ENCODE peak calls at places on chromosomes 2 and 18, in five cellular contexts. V is trophoblast cell, K is IMR-90, J is H9, F is mesenchymal stem cell. C is an unnamed sample.

GRCh38 chr18:48345596-48345995 is 63.6 kb downstream of the ZBTB7C start:
- DNase-seq in V (no peak), F (peak), K (peak), J (no peak), C (no peak)

GRCh38 chr2:117523267-117523666 is 291.2 kb upstream of the DDX18 start:
- DNase-seq in K (no peak), J (no peak), V (no peak), F (peak), C (no peak)

GRCh38 chr2:74025971-74026612 is 41.4 kb downstream of the TET3 start:
- DNase-seq in V (no peak), J (peak), F (no peak), K (peak), C (peak)

GRCh38 chr2:101745711-101746694 is 48.5 kb downstream of the MAP4K4 start:
- DNase-seq in K (peak), J (no peak), F (peak), V (no peak), C (no peak)

GRCh38 chr2:180980943-180981898 is 816 bp downstream of the UBE2E3 start:
- DNase-seq in J (no peak), F (peak), K (peak), V (peak), C (no peak)

GRCh38 chr2:167122389-167122788 is 234.1 kb downstream of the XIRP2 start:
- DNase-seq in V (no peak), F (no peak), J (no peak), K (no peak), C (no peak)

GRCh38 chr2:241560883-241561474 is 2.4 kb downstream of the BOK start:
- DNase-seq in J (no peak), V (no peak), K (peak), F (peak), C (no peak)

GRCh38 chr18:32072321-32072720 is 19.4 kb upstream of the RNF138 start:
- DNase-seq in J (no peak), V (peak), K (no peak), F (no peak), C (no peak)

GRCh38 chr2:203915256-203915655 is 21.3 kb upstream of the ICOS start:
- DNase-seq in V (no peak), K (no peak), F (no peak), J (no peak), C (no peak)

GRCh38 chr18:59952283-59953007 is 52.6 kb downstream of the PMAIP1 start:
- DNase-seq in J (no peak), K (no peak), V (no peak), F (no peak), C (no peak)
- H3K27ac ChIP-seq in J (no peak), K (no peak), V (no peak), F (no peak), C (no peak)

DNA sequence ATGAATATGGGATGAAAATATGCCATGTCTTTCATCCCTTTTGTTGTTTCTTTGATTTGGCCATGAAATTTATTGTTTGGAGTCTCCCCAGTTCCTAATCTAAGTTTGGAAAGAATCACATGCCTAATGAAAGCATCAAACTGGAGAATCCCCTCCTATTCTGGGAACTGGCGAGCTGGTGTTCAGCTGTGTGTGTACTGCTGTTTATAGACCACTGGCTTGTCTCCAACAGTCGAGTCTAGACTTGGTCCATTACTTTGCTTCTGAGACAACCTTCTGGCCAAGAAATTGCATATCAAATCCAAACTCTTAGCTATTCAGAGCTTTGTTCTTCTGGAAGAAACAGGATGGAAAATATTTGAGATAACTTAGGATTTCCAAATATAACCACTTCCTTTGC is 111.5 kb upstream of the THSD7B start:
- DNase-seq in F (no peak), J (no peak), V (no peak), K (no peak), C (no peak)
- H2BK5ac ChIP-seq in F (no peak), J (no peak), V (no peak), K (no peak), C (no peak)

GRCh38 chr2:23499419-23499818 is 114.4 kb downstream of the KLHL29 start:
- DNase-seq in F (no peak), V (no peak), K (no peak), J (no peak), C (no peak)

GRCh38 chr2:23497536-23497935 is 112.6 kb downstream of the KLHL29 start:
- DNase-seq in K (no peak), F (no peak), V (no peak), J (no peak), C (no peak)

GRCh38 chr2:23497063-23497462 is 112.1 kb downstream of the KLHL29 start:
- DNase-seq in J (no peak), K (peak), F (no peak), V (no peak), C (no peak)

GRCh38 chr2:23500836-23501235 is 115.9 kb downstream of the KLHL29 start:
- DNase-seq in V (no peak), K (no peak), F (no peak), J (no peak), C (no peak)

DNA sequence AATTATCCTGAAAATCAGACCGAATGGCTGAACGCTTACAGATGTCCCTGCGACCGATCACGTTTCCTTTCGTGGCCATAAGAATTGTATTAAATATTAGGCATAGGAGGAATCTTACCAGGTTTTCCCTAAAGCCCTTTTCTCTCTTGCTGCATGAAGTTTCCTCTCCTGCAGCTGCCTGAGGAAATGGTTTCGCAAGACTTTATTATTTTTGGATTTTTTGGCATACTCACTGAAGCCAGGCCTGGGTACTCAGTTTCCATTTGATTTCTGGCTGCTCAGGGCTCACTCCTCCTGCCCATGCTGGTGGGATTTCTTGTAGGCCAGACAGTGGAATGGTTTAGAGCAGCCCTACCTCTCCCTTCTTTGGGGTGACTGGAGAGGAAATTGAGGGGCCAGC is 114.0 kb downstream of the KLHL29 start:
- DNase-seq in K (peak), F (no peak), J (no peak), V (peak), C (no peak)
- H2AK5ac ChIP-seq in K (no peak), F (no peak), J (no peak), V (no peak), C (no peak)

GRCh38 chr2:238187618-238188548 is 15.6 kb downstream of the ILKAP start:
- DNase-seq in F (no peak), V (no peak), K (no peak), J (no peak), C (no peak)
- H3K27ac ChIP-seq in F (no peak), V (no peak), K (no peak), J (no peak), C (no peak)

GRCh38 chr2:231604101-231604684 is 11.5 kb downstream of the TEX44 start:
- DNase-seq in V (no peak), J (no peak), K (no peak), F (no peak), C (no peak)

GRCh38 chr2:231602874-231603467 is 10.3 kb downstream of the TEX44 start:
- DNase-seq in K (no peak), J (no peak), F (no peak), V (peak), C (no peak)

GRCh38 chr2:231604685-231605606 is 12.3 kb downstream of the TEX44 start:
- DNase-seq in K (peak), F (peak), V (peak), J (peak), C (peak)

GRCh38 chr2:231606941-231607340 is 14.3 kb downstream of the TEX44 start:
- DNase-seq in F (no peak), V (peak), J (no peak), K (no peak), C (no peak)

GRCh38 chr2:231605607-231606091 is 13.0 kb downstream of the TEX44 start:
- DNase-seq in V (peak), J (no peak), K (no peak), F (peak), C (peak)
- H2BK5ac ChIP-seq in V (peak), J (no peak), K (no peak), F (no peak), C (no peak)

GRCh38 chr18:24632158-24632988 is 171.9 kb downstream of the HRH4 start:
- DNase-seq in F (no peak), J (no peak), K (no peak), V (no peak), C (no peak)
- H2AK5ac ChIP-seq in F (no peak), J (no peak), K (peak), V (no peak), C (no peak)

GRCh38 chr2:37588316-37588777 is 83.1 kb downstream of the CDC42EP3 start:
- DNase-seq in K (peak), F (peak), J (no peak), V (peak), C (no peak)

GRCh38 chr2:37589298-37589697 is 82.1 kb downstream of the CDC42EP3 start:
- DNase-seq in K (peak), J (no peak), F (no peak), V (no peak), C (no peak)

GRCh38 chr2:37586663-37587409 is 84.6 kb downstream of the CDC42EP3 start:
- DNase-seq in K (no peak), V (no peak), F (no peak), J (no peak), C (no peak)

GRCh38 chr2:37585982-37586621 is 85.3 kb downstream of the CDC42EP3 start:
- DNase-seq in V (peak), F (peak), K (peak), J (no peak), C (no peak)

GRCh38 chr2:37587817-37588216 is 83.6 kb downstream of the CDC42EP3 start:
- DNase-seq in F (no peak), V (no peak), J (no peak), K (no peak), C (no peak)
- H3K27ac ChIP-seq in F (peak), V (no peak), J (no peak), K (no peak), C (no peak)